ENCODE peak calls at places on chromosome 3, in ten cellular contexts. Z is left cardiac atrium, S is kidney epithelial cell, X is brain microvascular endothelial cell, E is kidney, W is memory B cell, L is NCI-H1092 treated with DMSO at 0.1 percent for 48 hours, G is endothelial cell, T is H9, P is HepG2. C is an unnamed sample.
A peak's percentile ranks its signal among the peaks of the same experiment; 100 is the strongest.

GRCh38 chr3:105827959-105828358 is 40.9 kb downstream of the CBLB start:
- DNase-seq in Z (no peak), S (peak; percentile 56), X (peak; percentile 92), E (no peak), W (no peak), L (no peak), G (peak; percentile 22), T (peak; percentile 41), P (peak; percentile 21), C (no peak)

GRCh38 chr3:71681224-71681668 is 44.0 kb downstream of the EIF4E3 start:
- DNase-seq in Z (peak; percentile 38), S (no peak), X (peak; percentile 75), E (no peak), W (no peak), L (no peak), G (peak; percentile 64), T (peak; percentile 69), P (peak; percentile 39), C (peak; percentile 84)

GRCh38 chr3:53694648-53695356 is 151.4 kb downstream of the CHDH start:
- DNase-seq in Z (no peak), S (no peak), X (no peak), E (no peak), W (no peak), L (no peak), G (no peak), T (no peak), P (no peak), C (no peak)

GRCh38 chr3:73498764-73499622 is 125.7 kb downstream of the PDZRN3 start:
- DNase-seq in Z (no peak), S (no peak), X (no peak), E (peak; percentile 53), W (no peak), L (no peak), G (no peak), T (no peak), P (no peak), C (no peak)

GRCh38 chr3:57421336-57421735 is 122.8 kb downstream of the DNAH12 start:
- DNase-seq in Z (no peak), S (no peak), X (no peak), E (no peak), W (no peak), L (no peak), G (no peak), T (no peak), P (no peak), C (no peak)

GRCh38 chr3:129238945-129239705 is 10.3 kb upstream of the COPG1 start:
- DNase-seq in Z (peak; percentile 30), S (no peak), X (no peak), E (no peak), W (no peak), L (no peak), G (no peak), T (no peak), P (no peak), C (no peak)

GRCh38 chr3:156448300-156448699 is 106.6 kb downstream of the SSR3 start:
- DNase-seq in Z (no peak), S (no peak), X (peak; percentile 54), E (no peak), W (no peak), L (no peak), G (peak; percentile 34), T (peak; percentile 64), P (peak; percentile 5), C (no peak)

GRCh38 chr3:108406661-108407206 is 103.7 kb downstream of the MYH15 start:
- DNase-seq in Z (no peak), S (peak; percentile 26), X (peak; percentile 57), E (no peak), W (peak; percentile 18), L (peak; percentile 87), G (peak; percentile 12), T (no peak), P (peak; percentile 71), C (no peak)

GRCh38 chr3:170621256-170621655 is 35.4 kb upstream of the SLC7A14 start:
- DNase-seq in Z (no peak), S (no peak), X (peak; percentile 9), E (no peak), W (no peak), L (no peak), G (no peak), T (no peak), P (no peak), C (no peak)

GRCh38 chr3:71725279-71725991 is at the start of gene EIF4E3:
- DNase-seq in Z (peak; percentile 38), S (no peak), X (no peak), E (peak; percentile 85), W (no peak), L (no peak), G (peak; percentile 23), T (peak; percentile 52), P (no peak), C (peak; percentile 81)

GRCh38 chr3:132660745-132661067 is 577 bp downstream of the UBA5 start:
- DNase-seq in Z (no peak), S (no peak), X (no peak), E (no peak), W (no peak), L (peak; percentile 52), G (no peak), T (no peak), P (no peak), C (no peak)

GRCh38 chr3:38829404-38829803 is 13.4 kb upstream of the SCN10A start:
- DNase-seq in Z (peak; percentile 43), S (peak; percentile 67), X (peak; percentile 88), E (no peak), W (no peak), L (no peak), G (no peak), T (no peak), P (peak; percentile 39), C (peak; percentile 81)

GRCh38 chr3:101039285-101039684 is 46.1 kb upstream of the ABI3BP start:
- DNase-seq in Z (no peak), S (no peak), X (no peak), E (no peak), W (no peak), L (no peak), G (no peak), T (no peak), P (no peak), C (no peak)

GRCh38 chr3:128367726-128368125 is 99.0 kb downstream of the DNAJB8 start:
- DNase-seq in Z (no peak), S (no peak), X (peak; percentile 24), E (peak; percentile 57), W (no peak), L (no peak), G (no peak), T (peak; percentile 47), P (no peak), C (no peak)

GRCh38 chr3:195068481-195069080 is 202.4 kb downstream of the XXYLT1 start:
- DNase-seq in Z (no peak), S (no peak), X (no peak), E (peak; percentile 21), W (no peak), L (no peak), G (no peak), T (no peak), P (no peak), C (peak; percentile 56)

GRCh38 chr3:38031022-38031994 is 1.9 kb upstream of the PLCD1 start:
- DNase-seq in Z (peak; percentile 71), S (no peak), X (no peak), E (peak; percentile 92), W (no peak), L (no peak), G (no peak), T (no peak), P (no peak), C (no peak)

GRCh38 chr3:189806171-189806951 is 175.2 kb downstream of the TP63 start:
- DNase-seq in Z (no peak), S (peak; percentile 28), X (no peak), E (no peak), W (no peak), L (no peak), G (peak; percentile 10), T (peak; percentile 46), P (no peak), C (no peak)

GRCh38 chr3:52534281-52535183 is 875 bp upstream of the NT5DC2 start:
- DNase-seq in Z (no peak), S (no peak), X (no peak), E (peak; percentile 79), W (no peak), L (peak; percentile 54), G (peak; percentile 14), T (peak; percentile 55), P (peak; percentile 75), C (peak; percentile 85)

GRCh38 chr3:113948015-113948917 is 453 bp downstream of the ZDHHC23 start:
- DNase-seq in Z (peak; percentile 34), S (no peak), X (no peak), E (peak; percentile 82), W (peak; percentile 24), L (peak; percentile 43), G (peak; percentile 38), T (peak; percentile 81), P (peak; percentile 25), C (no peak)

GRCh38 chr3:111613294-111613693 is 18.1 kb upstream of the ZBED2 start:
- DNase-seq in Z (no peak), S (no peak), X (no peak), E (no peak), W (no peak), L (no peak), G (no peak), T (no peak), P (no peak), C (no peak)

GRCh38 chr3:16056210-16056607 is 118.3 kb upstream of the GALNT15 start:
- DNase-seq in Z (no peak), S (no peak), X (no peak), E (no peak), W (no peak), L (no peak), G (no peak), T (no peak), P (no peak), C (no peak)

GRCh38 chr3:196611761-196612483 is 27.6 kb upstream of the NRROS start:
- DNase-seq in Z (no peak), S (no peak), X (no peak), E (no peak), W (no peak), L (no peak), G (peak; percentile 41), T (no peak), P (no peak), C (no peak)

GRCh38 chr3:128573160-128573559 is 77.5 kb downstream of the RPN1 start:
- DNase-seq in Z (no peak), S (no peak), X (no peak), E (no peak), W (no peak), L (no peak), G (no peak), T (no peak), P (no peak), C (no peak)

GRCh38 chr3:27080126-27080525 is 289.1 kb downstream of the NEK10 start:
- DNase-seq in Z (no peak), S (no peak), X (no peak), E (no peak), W (no peak), L (no peak), G (no peak), T (no peak), P (no peak), C (no peak)

GRCh38 chr3:2097641-2098191 is 950 bp upstream of the CNTN4 start:
- DNase-seq in Z (no peak), S (no peak), X (no peak), E (no peak), W (no peak), L (no peak), G (no peak), T (peak; percentile 29), P (no peak), C (no peak)